ENCODE peak calls at places on chromosomes 4 and X, in nine cellular contexts. P, K, W, D, R, Q, B, Z and F are unnamed samples.

GRCh38 chrX:106707771-106708454 is 18.6 kb upstream of the RNF128 start:
- DNase-seq in P (no peak), R (no peak), Z (no peak), B (no peak), Q (no peak), D (peak; percentile 71), K (no peak), W (no peak), F (no peak)

GRCh38 chr4:137474711-137475301 is 57.5 kb downstream of the PCDH18 start:
- DNase-seq in Z (peak; percentile 8), K (no peak), Q (no peak), B (no peak), D (peak; percentile 51), P (no peak), W (no peak), R (peak; percentile 38), F (no peak)

GRCh38 chr4:42293967-42294822 is 103.1 kb upstream of the SHISA3 start:
- DNase-seq in Z (no peak), K (no peak), R (no peak), Q (no peak), W (no peak), P (no peak), B (no peak), D (no peak), F (no peak)

GRCh38 chr4:34181311-34181808 is 2063.0 kb downstream of the ARAP2 start:
- DNase-seq in D (peak; percentile 69), K (no peak), Q (no peak), B (no peak), W (no peak), Z (no peak), R (no peak), P (no peak), F (no peak)

GRCh38 chrX:14956813-14957212 is 83.6 kb downstream of the MOSPD2 start:
- DNase-seq in D (no peak), R (no peak), B (no peak), Q (no peak), K (no peak), Z (no peak), P (no peak), W (no peak), F (no peak)

GRCh38 chrX:3346436-3347329 is at the start of gene MXRA5:
- DNase-seq in P (no peak), B (no peak), Z (no peak), W (no peak), Q (no peak), K (no peak), R (no peak), D (peak; percentile 73), F (no peak)

GRCh38 chrX:49959602-49960001 is 37.2 kb downstream of the CLCN5 start:
- DNase-seq in K (no peak), W (no peak), D (no peak), B (no peak), P (no peak), R (no peak), Z (no peak), Q (no peak), F (no peak)

GRCh38 chrX:107935200-107935599 is 47.0 kb downstream of the TEX13B start:
- DNase-seq in Q (no peak), P (no peak), R (no peak), B (no peak), D (peak; percentile 38), Z (no peak), K (no peak), W (no peak), F (no peak)

GRCh38 chrX:120236676-120237460 is 13.7 kb upstream of the ZBTB33 start:
- DNase-seq in W (no peak), Q (no peak), K (no peak), Z (no peak), D (no peak), P (no peak), B (no peak), R (no peak), F (no peak)

GRCh38 chr4:55004831-55005230 is 120.6 kb downstream of the KDR start:
- DNase-seq in K (no peak), Q (no peak), B (no peak), Z (no peak), R (no peak), W (no peak), P (no peak), D (peak; percentile 92), F (peak; percentile 48)

GRCh38 chrX:40085086-40085551 is 12.6 kb downstream of the BCOR start:
- DNase-seq in W (no peak), P (no peak), R (no peak), D (peak; percentile 61), Z (no peak), Q (no peak), B (no peak), K (no peak), F (no peak)

GRCh38 chrX:17405225-17405969 is 30.4 kb downstream of the NHS start:
- DNase-seq in D (peak; percentile 61), R (no peak), Z (no peak), W (no peak), P (no peak), B (no peak), K (no peak), Q (no peak), F (no peak)

GRCh38 chr4:96525901-96526300 is 686.0 kb downstream of the PDHA2 start:
- DNase-seq in K (no peak), W (no peak), Z (no peak), P (no peak), R (no peak), Q (no peak), B (no peak), D (peak; percentile 62), F (no peak)

GRCh38 chr4:2396781-2397368 is 21.6 kb downstream of the ZFYVE28 start:
- DNase-seq in R (no peak), B (no peak), D (no peak), P (no peak), Q (no peak), K (no peak), Z (no peak), W (no peak), F (no peak)

GRCh38 chr4:111398906-111399330 is 746.3 kb upstream of the FAM241A start:
- DNase-seq in D (peak; percentile 12), Q (no peak), R (peak; percentile 95), Z (no peak), P (no peak), B (peak; percentile 3), W (no peak), K (no peak), F (no peak)

GRCh38 chr4:171308661-171309060 is 504.5 kb upstream of the GALNTL6 start:
- DNase-seq in B (no peak), P (no peak), R (no peak), Z (no peak), W (no peak), Q (no peak), D (no peak), K (no peak), F (no peak)

GRCh38 chrX:153724252-153725038 is at the start of the genes ABCD1 and BCAP31:
- DNase-seq in Q (peak; percentile 93), Z (peak; percentile 95), D (peak; percentile 94), P (peak; percentile 84), K (peak; percentile 89), B (peak; percentile 85), R (peak; percentile 64), W (peak; percentile 91), F (peak; percentile 80)

GRCh38 chrX:71668248-71668595 is 876 bp downstream of the LOC101059915 start:
- DNase-seq in K (no peak), P (no peak), R (no peak), Z (no peak), Q (no peak), W (no peak), B (no peak), D (no peak), F (no peak)

GRCh38 chr4:68368566-68369473 is 18.9 kb upstream of the YTHDC1 start:
- DNase-seq in Q (no peak), Z (no peak), K (no peak), D (peak; percentile 78), B (no peak), W (no peak), R (no peak), P (no peak), F (no peak)

GRCh38 chr4:153466637-153467153 is 535 bp downstream of the TMEM131L start:
- DNase-seq in Z (peak; percentile 30), P (peak; percentile 15), W (no peak), B (no peak), D (no peak), Q (no peak), K (peak; percentile 55), R (no peak), F (no peak)

GRCh38 chrX:17738002-17738713 is 865 bp downstream of the SCML1 start:
- DNase-seq in R (no peak), K (no peak), W (peak; percentile 59), P (peak; percentile 22), Q (no peak), D (peak; percentile 39), Z (peak; percentile 16), B (peak; percentile 52), F (peak; percentile 35)

GRCh38 chr4:169922632-169923276 is 103.4 kb downstream of the MFAP3L start:
- DNase-seq in P (no peak), D (peak; percentile 57), R (no peak), Q (no peak), K (no peak), W (no peak), Z (no peak), B (no peak), F (peak; percentile 53)

GRCh38 chrX:119648421-119648775 is 42.2 kb upstream of the NKRF start:
- DNase-seq in K (no peak), Z (no peak), D (no peak), W (no peak), P (no peak), B (no peak), Q (no peak), R (no peak), F (no peak)

GRCh38 chr4:37542749-37543148 is 143.4 kb downstream of the RELL1 start:
- DNase-seq in Z (no peak), Q (no peak), P (no peak), R (peak; percentile 34), D (no peak), K (no peak), B (no peak), W (no peak), F (no peak)

GRCh38 chrX:22366166-22366702 is 93.5 kb downstream of the CBLL2 start:
- DNase-seq in B (no peak), W (no peak), Z (no peak), P (no peak), D (no peak), R (no peak), Q (no peak), K (no peak), F (no peak)

GRCh38 chr4:188606635-188607034 is 467.4 kb downstream of the TRIML1 start:
- DNase-seq in D (no peak), P (no peak), W (no peak), K (no peak), R (no peak), Z (no peak), Q (no peak), B (no peak), F (no peak)

GRCh38 chr4:98653890-98654867 is 4.2 kb downstream of the TSPAN5 start:
- DNase-seq in W (no peak), Z (no peak), B (no peak), Q (no peak), P (no peak), K (no peak), R (peak; percentile 36), D (peak; percentile 87), F (no peak)

GRCh38 chr4:152983774-152984411 is 47.8 kb downstream of the FHDC1 start:
- DNase-seq in W (no peak), P (no peak), B (no peak), Z (no peak), Q (no peak), D (peak; percentile 92), K (no peak), R (no peak), F (no peak)

GRCh38 chr4:94939791-94940530 is 182.2 kb downstream of the BMPR1B start:
- DNase-seq in Z (no peak), R (no peak), D (peak; percentile 18), K (no peak), W (no peak), Q (no peak), B (no peak), P (no peak), F (no peak)

GRCh38 chr4:174066806-174067205 is 216.7 kb downstream of the FBXO8 start:
- DNase-seq in D (no peak), P (no peak), W (no peak), R (no peak), B (no peak), Z (no peak), Q (no peak), K (no peak), F (no peak)

GRCh38 chr4:88604978-88605678 is 12.8 kb downstream of the HERC3 start:
- DNase-seq in Z (no peak), W (no peak), D (no peak), R (no peak), B (no peak), K (no peak), P (no peak), Q (no peak), F (no peak)